ENCODE peak calls at places on chromosomes 13 and 19, in four cellular contexts. X is HepG2, C is A549, Y is K562. S is an unnamed sample.

GRCh38 chr19:460877-461609 is at the start of gene SHC2:
- DNase-seq in X (no peak), C (no peak), Y (peak; percentile 68), S (no peak)

GRCh38 chr13:105763851-105764250 is 771.6 kb downstream of the EFNB2 start:
- DNase-seq in X (no peak), C (no peak), Y (no peak), S (no peak)

GRCh38 chr19:51185868-51186215 is 39.0 kb upstream of the CD33 start:
- DNase-seq in X (no peak), C (no peak), Y (no peak), S (no peak)

GRCh38 chr13:47680752-47681151 is 320.3 kb downstream of the SUCLA2 start:
- DNase-seq in X (no peak), C (no peak), Y (no peak), S (no peak)

GRCh38 chr19:48945415-48945814 is 9.3 kb upstream of the BAX start:
- DNase-seq in X (no peak), C (no peak), Y (no peak), S (no peak)

GRCh38 chr13:72839831-72840426 is 58.0 kb downstream of the PIBF1 start:
- DNase-seq in X (peak; percentile 56), C (peak; percentile 31), Y (peak; percentile 15), S (peak; percentile 61)

GRCh38 chr19:807627-808175 is 10.4 kb downstream of the PTBP1 start:
- DNase-seq in X (no peak), C (no peak), Y (peak; percentile 20), S (no peak)

GRCh38 chr19:39677931-39678889 is 22.5 kb downstream of the LGALS16 start:
- DNase-seq in X (peak; percentile 71), C (no peak), Y (no peak), S (no peak)

GRCh38 chr13:26037302-26037701 is 14.5 kb downstream of the SHISA2 start:
- DNase-seq in X (no peak), C (no peak), Y (peak; percentile 41), S (peak; percentile 87)

GRCh38 chr19:2255112-2255845 is 938 bp downstream of the JSRP1 start:
- DNase-seq in X (no peak), C (no peak), Y (no peak), S (peak; percentile 12)

GRCh38 chr19:14871619-14872230 is 14.2 kb downstream of the OR7A17 start:
- DNase-seq in X (no peak), C (peak; percentile 7), Y (peak; percentile 29), S (no peak)

GRCh38 chr19:29967623-29968022 is 25.6 kb downstream of the URI1 start:
- DNase-seq in X (no peak), C (no peak), Y (no peak), S (no peak)

GRCh38 chr13:48653074-48654054 is at the start of gene CYSLTR2:
- DNase-seq in X (no peak), C (no peak), Y (no peak), S (no peak)

GRCh38 chr19:35903550-35904179 is 1.3 kb downstream of the HCST start:
- DNase-seq in X (peak; percentile 52), C (peak; percentile 76), Y (peak; percentile 88), S (peak; percentile 79)

GRCh38 chr13:26017932-26018690 is 33.7 kb downstream of the SHISA2 start:
- DNase-seq in X (no peak), C (no peak), Y (no peak), S (no peak)

GRCh38 chr19:28501979-28502378 is 711.0 kb downstream of the UQCRFS1 start:
- DNase-seq in X (no peak), C (no peak), Y (no peak), S (no peak)

GRCh38 chr13:33134213-33134612 is 118.0 kb downstream of the KL start:
- DNase-seq in X (no peak), C (no peak), Y (no peak), S (no peak)

GRCh38 chr13:33665776-33666175 is 152.2 kb upstream of the RFC3 start:
- DNase-seq in X (no peak), C (no peak), Y (no peak), S (no peak)

GRCh38 chr13:113646921-113647340 is 11.1 kb downstream of the ATP4B start:
- DNase-seq in X (no peak), C (no peak), Y (no peak), S (peak; percentile 5)

GRCh38 chr13:80884031-80884785 is 543.3 kb upstream of the SPRY2 start:
- DNase-seq in X (no peak), C (no peak), Y (peak; percentile 12), S (no peak)

GRCh38 chr19:19645233-19645870 is 1.9 kb upstream of the GMIP start:
- DNase-seq in X (no peak), C (no peak), Y (no peak), S (no peak)

GRCh38 chr19:45071545-45071938 is 4.7 kb downstream of the ZNF296 start:
- DNase-seq in X (no peak), C (no peak), Y (no peak), S (no peak)

GRCh38 chr19:45402469-45403070 is 2.3 kb downstream of the PPP1R13L start:
- DNase-seq in X (no peak), C (peak; percentile 96), Y (peak; percentile 81), S (peak; percentile 78)

GRCh38 chr13:74657765-74658164 is 523.6 kb upstream of the KLF12 start:
- DNase-seq in X (no peak), C (no peak), Y (no peak), S (no peak)

GRCh38 chr19:19356901-19357566 is 36.4 kb downstream of the MAU2 start:
- DNase-seq in X (no peak), C (no peak), Y (no peak), S (no peak)

GRCh38 chr13:25766576-25766975 is 285.2 kb downstream of the SHISA2 start:
- DNase-seq in X (no peak), C (no peak), Y (no peak), S (no peak)

GRCh38 chr19:7983286-7983950 is 22.0 kb downstream of the ELAVL1 start:
- DNase-seq in X (no peak), C (no peak), Y (no peak), S (no peak)

GRCh38 chr19:7355151-7355845 is 6.6 kb downstream of the ARHGEF18 start:
- DNase-seq in X (no peak), C (no peak), Y (no peak), S (no peak)

GRCh38 chr13:100673376-100673830 is 1.2 kb downstream of the TMTC4 start:
- DNase-seq in X (no peak), C (no peak), Y (no peak), S (peak; percentile 30)

GRCh38 chr13:111025310-111025709 is 89.8 kb upstream of the ARHGEF7 start:
- DNase-seq in X (no peak), C (no peak), Y (no peak), S (no peak)

GRCh38 chr19:35077411-35078223 is 36.1 kb downstream of the HPN start:
- DNase-seq in X (no peak), C (no peak), Y (no peak), S (no peak)

GRCh38 chr13:43232144-43232840 is 208.9 kb downstream of the DNAJC15 start:
- DNase-seq in X (no peak), C (no peak), Y (no peak), S (no peak)

GRCh38 chr19:8126511-8126910 is 22.9 kb downstream of the FBN3 start:
- DNase-seq in X (no peak), C (no peak), Y (no peak), S (no peak)

GRCh38 chr19:17908244-17908643 is 24.6 kb upstream of the CCDC124 start:
- DNase-seq in X (no peak), C (no peak), Y (no peak), S (no peak)

GRCh38 chr19:17902701-17903100 is 30.1 kb upstream of the CCDC124 start:
- DNase-seq in X (no peak), C (no peak), Y (no peak), S (no peak)
- TF ChIP-seq NR3C1 in X (no peak), C (no peak), Y (no peak), S (no peak)

GRCh38 chr13:51935326-51936171 is 73.8 kb downstream of the CCDC70 start:
- DNase-seq in X (no peak), C (peak; percentile 35), Y (peak; percentile 33), S (peak; percentile 63)
- TF ChIP-seq NR3C1 in X (no peak), C (no peak), Y (no peak), S (no peak)

GRCh38 chr13:31045621-31046081 is 113.2 kb downstream of the TEX26 start:
- DNase-seq in X (peak; percentile 69), C (peak; percentile 74), Y (peak; percentile 40), S (no peak)

GRCh38 chr13:31042084-31042483 is 109.6 kb downstream of the TEX26 start:
- DNase-seq in X (no peak), C (no peak), Y (no peak), S (no peak)

GRCh38 chr13:31042501-31043165 is 110.2 kb downstream of the TEX26 start:
- DNase-seq in X (no peak), C (no peak), Y (no peak), S (no peak)

GRCh38 chr13:31044658-31045620 is 112.5 kb downstream of the TEX26 start:
- DNase-seq in X (no peak), C (no peak), Y (no peak), S (no peak)

DNA sequence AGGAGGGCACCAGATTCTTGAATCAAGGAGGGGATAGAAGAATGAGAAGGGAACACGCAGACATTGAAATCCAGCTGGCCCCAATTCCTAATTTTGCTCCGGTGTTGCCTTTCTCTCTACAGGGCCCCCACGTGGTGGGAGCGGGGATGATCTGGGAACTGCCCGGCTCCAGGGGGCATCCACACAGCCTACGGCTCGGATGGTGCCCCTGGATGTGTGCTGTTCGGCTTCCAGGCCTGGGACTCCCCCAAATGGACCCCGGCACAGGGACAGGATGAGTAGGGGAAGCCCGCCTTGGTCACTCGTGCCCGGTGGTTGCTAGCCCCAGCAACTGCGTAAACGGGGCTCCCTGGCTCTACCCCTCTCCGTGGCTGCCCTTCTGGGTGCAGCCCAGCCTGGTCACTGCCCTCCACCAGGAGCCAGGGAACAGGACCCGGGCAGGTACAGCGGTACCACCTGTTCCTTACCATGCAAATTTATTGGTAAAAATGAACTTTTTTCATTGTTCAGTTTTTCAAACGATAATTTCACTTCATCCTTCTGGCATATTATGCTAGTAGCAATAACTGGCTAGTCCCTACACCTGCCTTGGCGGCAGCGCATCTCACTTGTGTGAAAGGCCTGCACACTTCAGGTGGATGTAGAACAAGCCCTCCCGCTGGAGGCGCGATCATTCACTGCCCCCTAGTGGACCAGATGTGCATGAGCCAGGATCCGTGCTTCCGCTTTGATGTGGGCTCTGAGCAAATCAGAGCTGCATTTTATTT is 111.6 kb downstream of the TEX26 start:
- DNase-seq in X (peak; percentile 57), C (peak; percentile 48), Y (peak; percentile 75), S (peak; percentile 86)
- TF ChIP-seq NR3C1 in X (no peak), C (no peak), Y (no peak), S (no peak)

DNA sequence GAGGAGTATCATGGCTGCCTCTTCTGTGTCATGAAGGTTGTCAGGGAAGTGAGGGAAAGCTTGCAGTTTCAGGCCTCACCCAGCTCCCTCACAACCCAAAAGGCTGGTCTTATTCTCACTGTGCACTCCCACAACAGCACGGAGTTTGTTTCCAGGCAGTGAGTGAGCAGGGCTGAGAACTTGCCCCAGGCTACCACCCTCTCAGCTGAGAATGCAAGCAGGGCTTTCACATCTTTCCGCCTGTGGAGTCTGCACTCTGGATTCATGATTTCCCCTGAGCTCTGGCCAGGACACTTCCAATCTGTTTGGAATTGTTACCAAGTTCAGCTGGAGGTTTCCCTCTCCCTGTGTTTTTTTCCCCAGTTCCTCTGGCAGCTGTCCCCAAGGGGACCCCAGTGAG is 2284.7 kb upstream of the PCDH20 start:
- DNase-seq in X (no peak), C (no peak), Y (no peak), S (no peak)
- TF ChIP-seq NR3C1 in X (no peak), C (no peak), Y (no peak), S (no peak)

GRCh38 chr19:5828661-5829566 is 10.6 kb downstream of the FUT6 start:
- DNase-seq in X (no peak), C (no peak), Y (peak; percentile 50), S (peak; percentile 67)
- TF ChIP-seq NR3C1 in X (no peak), C (no peak), Y (no peak), S (no peak)